ENCODE peak calls at places on chromosome 19, in ten cellular contexts. One of them, this sample, is unnamed.

GRCh38 chr19:4636151-4636717 is 3.1 kb upstream of the TNFAIP8L1 start:
- DNase-seq in transverse colon: peak; percentile 70
- DNase-seq in right cardiac atrium: peak; percentile 66
- DNase-seq in IMR-90: peak; percentile 34
- DNase-seq in adrenal gland: no peak
- DNase-seq in Peyer's patch: peak; percentile 61
- DNase-seq in GM23248: peak; percentile 74
- DNase-seq in uterus: no peak
- DNase-seq in lower lobe of right lung: peak; percentile 79
- DNase-seq in testis: peak; percentile 64
- DNase-seq in this sample: peak; percentile 82

GRCh38 chr19:42122691-42123607 is 9.3 kb downstream of the POU2F2 start:
- DNase-seq in right cardiac atrium: no peak
- DNase-seq in testis: no peak
- DNase-seq in uterus: no peak
- DNase-seq in Peyer's patch: no peak
- DNase-seq in IMR-90: no peak
- DNase-seq in GM23248: no peak
- DNase-seq in lower lobe of right lung: no peak
- DNase-seq in adrenal gland: no peak
- DNase-seq in transverse colon: no peak
- DNase-seq in this sample: no peak

GRCh38 chr19:42272535-42272897 is 3.5 kb downstream of the CIC start:
- DNase-seq in IMR-90: no peak
- DNase-seq in adrenal gland: no peak
- DNase-seq in uterus: no peak
- DNase-seq in GM23248: no peak
- DNase-seq in right cardiac atrium: no peak
- DNase-seq in lower lobe of right lung: no peak
- DNase-seq in Peyer's patch: no peak
- DNase-seq in testis: no peak
- DNase-seq in transverse colon: no peak
- DNase-seq in this sample: no peak

GRCh38 chr19:5065717-5066116 is 96.8 kb downstream of the KDM4B start:
- DNase-seq in right cardiac atrium: no peak
- DNase-seq in Peyer's patch: no peak
- DNase-seq in IMR-90: no peak
- DNase-seq in transverse colon: no peak
- DNase-seq in GM23248: no peak
- DNase-seq in uterus: no peak
- DNase-seq in adrenal gland: no peak
- DNase-seq in testis: no peak
- DNase-seq in lower lobe of right lung: no peak
- DNase-seq in this sample: no peak

GRCh38 chr19:41112728-41113290 is 1.4 kb upstream of the CYP2F1 start:
- DNase-seq in IMR-90: no peak
- DNase-seq in adrenal gland: no peak
- DNase-seq in testis: no peak
- DNase-seq in transverse colon: no peak
- DNase-seq in uterus: no peak
- DNase-seq in Peyer's patch: no peak
- DNase-seq in lower lobe of right lung: no peak
- DNase-seq in right cardiac atrium: no peak
- DNase-seq in GM23248: no peak
- DNase-seq in this sample: no peak

GRCh38 chr19:49427855-49428546 is 2.8 kb downstream of the GFY start:
- DNase-seq in testis: no peak
- DNase-seq in transverse colon: no peak
- DNase-seq in IMR-90: no peak
- DNase-seq in uterus: no peak
- DNase-seq in adrenal gland: no peak
- DNase-seq in lower lobe of right lung: no peak
- DNase-seq in Peyer's patch: peak; percentile 44
- DNase-seq in GM23248: peak; percentile 43
- DNase-seq in right cardiac atrium: no peak
- DNase-seq in this sample: no peak

GRCh38 chr19:29505034-29505824 is 20.6 kb upstream of the VSTM2B start:
- DNase-seq in IMR-90: no peak
- DNase-seq in right cardiac atrium: no peak
- DNase-seq in adrenal gland: no peak
- DNase-seq in GM23248: no peak
- DNase-seq in lower lobe of right lung: peak; percentile 16
- DNase-seq in transverse colon: no peak
- DNase-seq in Peyer's patch: no peak
- DNase-seq in testis: no peak
- DNase-seq in uterus: no peak
- DNase-seq in this sample: peak; percentile 75

GRCh38 chr19:29329460-29330134 is 116.6 kb upstream of the UQCRFS1 start:
- DNase-seq in IMR-90: no peak
- DNase-seq in adrenal gland: no peak
- DNase-seq in transverse colon: no peak
- DNase-seq in GM23248: peak; percentile 26
- DNase-seq in lower lobe of right lung: no peak
- DNase-seq in Peyer's patch: no peak
- DNase-seq in right cardiac atrium: no peak
- DNase-seq in uterus: no peak
- DNase-seq in testis: no peak
- DNase-seq in this sample: peak; percentile 68

GRCh38 chr19:45097450-45097775 is 4.4 kb downstream of the PPP1R37 start:
- DNase-seq in Peyer's patch: no peak
- DNase-seq in transverse colon: no peak
- DNase-seq in lower lobe of right lung: no peak
- DNase-seq in adrenal gland: no peak
- DNase-seq in GM23248: no peak
- DNase-seq in testis: no peak
- DNase-seq in uterus: no peak
- DNase-seq in right cardiac atrium: no peak
- DNase-seq in IMR-90: no peak
- DNase-seq in this sample: no peak

GRCh38 chr19:45099465-45100201 is 6.7 kb downstream of the PPP1R37 start:
- DNase-seq in uterus: no peak
- DNase-seq in transverse colon: no peak
- DNase-seq in lower lobe of right lung: no peak
- DNase-seq in testis: no peak
- DNase-seq in GM23248: no peak
- DNase-seq in adrenal gland: peak; percentile 90
- DNase-seq in IMR-90: peak; percentile 46
- DNase-seq in Peyer's patch: no peak
- DNase-seq in right cardiac atrium: no peak
- DNase-seq in this sample: no peak

GRCh38 chr19:45096700-45097099 is 3.7 kb downstream of the PPP1R37 start:
- DNase-seq in uterus: no peak
- DNase-seq in transverse colon: no peak
- DNase-seq in GM23248: no peak
- DNase-seq in Peyer's patch: no peak
- DNase-seq in testis: no peak
- DNase-seq in IMR-90: no peak
- DNase-seq in lower lobe of right lung: no peak
- DNase-seq in right cardiac atrium: no peak
- DNase-seq in adrenal gland: no peak
- DNase-seq in this sample: no peak

GRCh38 chr19:45098521-45099464 is 5.8 kb downstream of the PPP1R37 start:
- DNase-seq in Peyer's patch: no peak
- DNase-seq in GM23248: peak; percentile 48
- DNase-seq in adrenal gland: peak; percentile 74
- DNase-seq in lower lobe of right lung: no peak
- DNase-seq in uterus: no peak
- DNase-seq in IMR-90: peak; percentile 45
- DNase-seq in transverse colon: no peak
- DNase-seq in right cardiac atrium: peak; percentile 53
- DNase-seq in testis: peak; percentile 72
- DNase-seq in this sample: no peak

DNA sequence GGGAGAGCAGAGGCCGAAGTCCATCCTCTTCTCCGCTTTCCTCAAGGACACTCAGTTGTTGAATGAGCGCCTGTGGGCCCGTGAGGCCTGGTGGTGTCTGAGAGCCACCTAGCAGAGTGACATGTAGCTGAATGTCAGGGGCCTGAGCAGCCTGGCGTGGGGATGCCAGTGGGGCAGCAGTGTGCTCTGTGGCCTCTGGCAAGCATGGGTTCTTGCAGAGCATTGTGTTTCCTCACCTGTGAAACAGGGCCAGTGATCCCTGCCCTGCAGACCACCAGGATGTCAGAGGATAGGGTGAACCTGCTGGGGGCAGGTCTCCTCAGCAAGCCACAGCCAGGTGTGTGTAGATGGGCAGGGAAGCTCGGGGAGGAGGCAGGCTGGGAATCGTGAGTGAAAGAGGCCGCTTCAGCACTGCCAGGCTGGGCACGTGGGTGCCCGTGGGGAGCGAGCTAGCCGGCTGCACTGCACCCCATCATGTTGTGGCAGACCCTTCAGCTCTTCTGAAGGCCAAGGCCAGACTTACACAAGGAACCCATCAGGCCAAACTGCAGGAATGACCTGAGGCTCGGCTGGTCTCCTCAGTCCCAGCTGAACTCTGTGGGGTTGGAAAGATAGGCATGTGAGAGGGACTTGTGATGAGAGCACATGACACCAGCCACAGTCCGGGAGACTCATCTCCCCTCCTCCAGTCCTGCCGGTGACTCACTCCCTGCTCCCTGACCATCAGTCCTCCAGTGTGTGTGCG is 5.0 kb downstream of the PPP1R37 start:
- DNase-seq in transverse colon: no peak
- DNase-seq in IMR-90: peak; percentile 98
- DNase-seq in GM23248: peak; percentile 97
- DNase-seq in Peyer's patch: no peak
- DNase-seq in right cardiac atrium: peak; percentile 68
- DNase-seq in uterus: peak; percentile 50
- DNase-seq in lower lobe of right lung: no peak
- DNase-seq in testis: peak; percentile 82
- DNase-seq in adrenal gland: peak; percentile 96
- DNase-seq in this sample: peak; percentile 50
- H3K27ac ChIP-seq in transverse colon: no peak overlapping the region
- H3K27ac ChIP-seq in IMR-90: peak overlapping the region; percentile 78
- H3K27ac ChIP-seq in GM23248: peak overlapping the region; percentile 81
- H3K27ac ChIP-seq in Peyer's patch: no peak overlapping the region
- H3K27ac ChIP-seq in right cardiac atrium: peak overlapping the region; percentile 86
- H3K27ac ChIP-seq in uterus: no peak overlapping the region
- H3K27ac ChIP-seq in lower lobe of right lung: peak overlapping the region; percentile 36
- H3K27ac ChIP-seq in testis: peak overlapping the region; percentile 56
- H3K27ac ChIP-seq in adrenal gland: peak overlapping the region; percentile 97
- H3K27ac ChIP-seq in this sample: no peak overlapping the region

GRCh38 chr19:17327654-17328516 is 6.8 kb downstream of the ANO8 start:
- DNase-seq in uterus: peak; percentile 61
- DNase-seq in Peyer's patch: peak; percentile 77
- DNase-seq in IMR-90: no peak
- DNase-seq in GM23248: no peak
- DNase-seq in right cardiac atrium: peak; percentile 71
- DNase-seq in transverse colon: peak; percentile 89
- DNase-seq in testis: peak; percentile 89
- DNase-seq in adrenal gland: peak; percentile 92
- DNase-seq in lower lobe of right lung: peak; percentile 88
- DNase-seq in this sample: no peak

GRCh38 chr19:17327068-17327653 is 7.5 kb downstream of the ANO8 start:
- DNase-seq in lower lobe of right lung: no peak
- DNase-seq in transverse colon: no peak
- DNase-seq in uterus: no peak
- DNase-seq in Peyer's patch: no peak
- DNase-seq in IMR-90: no peak
- DNase-seq in adrenal gland: no peak
- DNase-seq in GM23248: no peak
- DNase-seq in right cardiac atrium: no peak
- DNase-seq in testis: no peak
- DNase-seq in this sample: no peak

GRCh38 chr19:17325133-17325532 is 9.5 kb downstream of the ANO8 start:
- DNase-seq in testis: no peak
- DNase-seq in lower lobe of right lung: no peak
- DNase-seq in Peyer's patch: no peak
- DNase-seq in IMR-90: no peak
- DNase-seq in adrenal gland: no peak
- DNase-seq in right cardiac atrium: no peak
- DNase-seq in GM23248: no peak
- DNase-seq in uterus: no peak
- DNase-seq in transverse colon: no peak
- DNase-seq in this sample: no peak

GRCh38 chr19:17325881-17326594 is 8.6 kb downstream of the ANO8 start:
- DNase-seq in testis: peak; percentile 84
- DNase-seq in adrenal gland: peak; percentile 57
- DNase-seq in GM23248: no peak
- DNase-seq in transverse colon: no peak
- DNase-seq in IMR-90: no peak
- DNase-seq in right cardiac atrium: peak; percentile 80
- DNase-seq in uterus: no peak
- DNase-seq in Peyer's patch: peak; percentile 32
- DNase-seq in lower lobe of right lung: no peak
- DNase-seq in this sample: no peak

DNA sequence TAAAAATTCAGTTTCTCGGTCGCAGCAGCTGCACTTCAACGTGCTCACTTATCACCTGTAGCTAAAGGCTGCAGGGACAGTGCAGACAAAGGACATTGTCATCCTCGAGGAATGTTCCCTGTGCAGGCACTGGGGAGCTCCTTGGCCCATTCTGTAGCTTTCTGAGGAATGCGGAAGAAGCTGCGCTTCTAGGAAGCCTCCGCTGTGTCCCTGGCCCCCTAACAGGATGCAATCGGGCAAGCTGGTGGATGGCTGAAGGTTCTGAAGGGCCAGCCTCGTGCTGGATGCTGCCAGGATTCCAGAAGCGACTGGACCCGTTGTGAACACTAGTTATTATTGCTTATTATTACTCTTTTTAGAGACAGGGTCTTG is 8.1 kb downstream of the ANO8 start:
- DNase-seq in transverse colon: no peak
- DNase-seq in adrenal gland: no peak
- DNase-seq in lower lobe of right lung: no peak
- DNase-seq in IMR-90: no peak
- DNase-seq in Peyer's patch: no peak
- DNase-seq in GM23248: no peak
- DNase-seq in uterus: no peak
- DNase-seq in testis: no peak
- DNase-seq in right cardiac atrium: no peak
- DNase-seq in this sample: no peak
- H3K4me3 ChIP-seq in transverse colon: no peak overlapping the region
- H3K4me3 ChIP-seq in adrenal gland: no peak overlapping the region
- H3K4me3 ChIP-seq in lower lobe of right lung: no peak overlapping the region
- H3K4me3 ChIP-seq in IMR-90: no peak overlapping the region
- H3K4me3 ChIP-seq in Peyer's patch: no peak overlapping the region
- H3K4me3 ChIP-seq in GM23248: no peak overlapping the region
- H3K4me3 ChIP-seq in uterus: no peak overlapping the region
- H3K4me3 ChIP-seq in testis: no peak overlapping the region
- H3K4me3 ChIP-seq in right cardiac atrium: no peak overlapping the region
- H3K4me3 ChIP-seq in this sample: no peak overlapping the region

GRCh38 chr19:18658366-18658855 is 21.6 kb downstream of the KLHL26 start:
- DNase-seq in Peyer's patch: no peak
- DNase-seq in right cardiac atrium: no peak
- DNase-seq in transverse colon: no peak
- DNase-seq in IMR-90: no peak
- DNase-seq in testis: no peak
- DNase-seq in lower lobe of right lung: no peak
- DNase-seq in adrenal gland: no peak
- DNase-seq in GM23248: no peak
- DNase-seq in uterus: no peak
- DNase-seq in this sample: no peak
- H3K27ac ChIP-seq in Peyer's patch: peak overlapping the region; percentile 40
- H3K27ac ChIP-seq in right cardiac atrium: peak overlapping the region; percentile 63
- H3K27ac ChIP-seq in transverse colon: peak overlapping the region; percentile 69
- H3K27ac ChIP-seq in IMR-90: peak overlapping the region; percentile 25
- H3K27ac ChIP-seq in testis: peak overlapping the region; percentile 26
- H3K27ac ChIP-seq in lower lobe of right lung: peak overlapping the region; percentile 70
- H3K27ac ChIP-seq in adrenal gland: peak overlapping the region; percentile 99
- H3K27ac ChIP-seq in GM23248: no peak overlapping the region
- H3K27ac ChIP-seq in uterus: peak overlapping the region; percentile 77
- H3K27ac ChIP-seq in this sample: no peak overlapping the region

DNA sequence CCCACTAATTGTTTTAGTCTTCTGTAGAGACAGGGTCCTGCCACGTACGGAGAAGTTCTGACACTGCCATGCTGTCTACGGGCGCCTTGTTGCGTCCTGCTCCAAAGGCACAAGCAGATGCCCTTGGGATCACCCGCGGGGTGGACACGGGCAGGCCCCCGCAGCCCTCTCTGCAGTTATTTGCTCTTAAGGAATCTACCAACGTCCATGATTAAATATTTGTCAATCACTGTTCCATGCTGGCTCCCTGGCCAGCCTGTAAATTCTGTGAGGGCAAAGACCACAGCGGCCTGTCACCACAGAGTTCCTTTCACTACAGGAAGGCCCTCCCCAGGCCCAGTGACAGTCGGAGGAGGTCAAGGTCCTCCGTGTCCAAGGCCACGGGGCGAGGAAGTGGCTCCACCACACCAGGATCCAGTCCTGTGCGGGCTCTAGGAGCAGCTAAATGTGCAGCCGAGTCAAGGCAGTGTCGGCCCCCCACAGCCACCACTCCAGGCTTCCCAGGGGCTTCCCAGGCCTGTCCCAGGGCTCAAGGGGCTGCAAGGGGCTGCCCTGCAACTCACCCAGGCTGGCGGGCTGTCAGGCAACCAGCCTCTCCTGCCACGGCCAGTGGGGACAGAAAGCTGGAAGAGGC is 2.1 kb downstream of the RNF126 start:
- DNase-seq in Peyer's patch: peak; percentile 42
- DNase-seq in transverse colon: peak; percentile 75
- DNase-seq in adrenal gland: peak; percentile 51
- DNase-seq in GM23248: no peak
- DNase-seq in IMR-90: no peak
- DNase-seq in lower lobe of right lung: no peak
- DNase-seq in right cardiac atrium: no peak
- DNase-seq in uterus: no peak
- DNase-seq in testis: no peak
- DNase-seq in this sample: no peak
- H3K4me3 ChIP-seq in Peyer's patch: peak overlapping the region; percentile 96
- H3K4me3 ChIP-seq in transverse colon: peak overlapping the region; percentile 97
- H3K4me3 ChIP-seq in adrenal gland: peak overlapping the region; percentile 94
- H3K4me3 ChIP-seq in GM23248: peak overlapping the region; percentile 90
- H3K4me3 ChIP-seq in IMR-90: no peak overlapping the region
- H3K4me3 ChIP-seq in lower lobe of right lung: peak overlapping the region; percentile 100
- H3K4me3 ChIP-seq in right cardiac atrium: peak overlapping the region; percentile 94
- H3K4me3 ChIP-seq in uterus: peak overlapping the region; percentile 91
- H3K4me3 ChIP-seq in testis: no peak overlapping the region
- H3K4me3 ChIP-seq in this sample: no peak overlapping the region